ENCODE peak calls at places on chromosomes 11 and 22, in seven cellular contexts. One of them, this sample, is unnamed.

GRCh38 chr11:8296872-8297271 is 33.2 kb upstream of the LMO1 start:
- DNase-seq in upper lobe of left lung: peak; percentile 9
- DNase-seq in endothelial cell of umbilical vein: no peak
- DNase-seq in H1: peak; percentile 17
- DNase-seq in transverse colon: no peak
- DNase-seq in K562: no peak
- DNase-seq in spleen: no peak
- DNase-seq in this sample: no peak

GRCh38 chr11:73344191-73344607 is 32.0 kb upstream of the RELT start:
- DNase-seq in H1: no peak
- DNase-seq in transverse colon: no peak
- DNase-seq in upper lobe of left lung: no peak
- DNase-seq in spleen: peak; percentile 86
- DNase-seq in K562: no peak
- DNase-seq in endothelial cell of umbilical vein: no peak
- DNase-seq in this sample: no peak

GRCh38 chr11:92765965-92766371 is 203.5 kb upstream of the MTNR1B start:
- DNase-seq in endothelial cell of umbilical vein: peak; percentile 63
- DNase-seq in transverse colon: no peak
- DNase-seq in spleen: peak; percentile 76
- DNase-seq in K562: no peak
- DNase-seq in upper lobe of left lung: peak; percentile 21
- DNase-seq in H1: peak; percentile 66
- DNase-seq in this sample: no peak

GRCh38 chr11:19679952-19680823 is 32.4 kb upstream of the NAV2 start:
- DNase-seq in spleen: no peak
- DNase-seq in upper lobe of left lung: peak; percentile 86
- DNase-seq in H1: peak; percentile 56
- DNase-seq in transverse colon: peak; percentile 71
- DNase-seq in K562: no peak
- DNase-seq in endothelial cell of umbilical vein: peak; percentile 98
- DNase-seq in this sample: peak; percentile 68

GRCh38 chr11:35618497-35619029 is 303 bp downstream of the FJX1 start:
- DNase-seq in spleen: peak; percentile 77
- DNase-seq in upper lobe of left lung: no peak
- DNase-seq in transverse colon: peak; percentile 8
- DNase-seq in endothelial cell of umbilical vein: no peak
- DNase-seq in K562: peak; percentile 71
- DNase-seq in H1: no peak
- DNase-seq in this sample: no peak

GRCh38 chr22:47452184-47452583 is 689.7 kb downstream of the TBC1D22A start:
- DNase-seq in spleen: no peak
- DNase-seq in upper lobe of left lung: no peak
- DNase-seq in H1: no peak
- DNase-seq in K562: peak; percentile 68
- DNase-seq in transverse colon: no peak
- DNase-seq in endothelial cell of umbilical vein: no peak
- DNase-seq in this sample: no peak

GRCh38 chr11:3159296-3160190 is 5.6 kb downstream of the OSBPL5 start:
- DNase-seq in K562: no peak
- DNase-seq in transverse colon: peak; percentile 56
- DNase-seq in upper lobe of left lung: peak; percentile 79
- DNase-seq in endothelial cell of umbilical vein: no peak
- DNase-seq in H1: no peak
- DNase-seq in spleen: peak; percentile 69
- DNase-seq in this sample: peak; percentile 65

GRCh38 chr22:17638182-17638431 is 450 bp upstream of the BCL2L13 start:
- DNase-seq in spleen: peak; percentile 75
- DNase-seq in H1: no peak
- DNase-seq in upper lobe of left lung: peak; percentile 56
- DNase-seq in endothelial cell of umbilical vein: no peak
- DNase-seq in transverse colon: no peak
- DNase-seq in K562: no peak
- DNase-seq in this sample: no peak

GRCh38 chr11:65651589-65652510 is 10.9 kb downstream of the RELA start:
- DNase-seq in transverse colon: peak; percentile 82
- DNase-seq in endothelial cell of umbilical vein: no peak
- DNase-seq in spleen: peak; percentile 88
- DNase-seq in upper lobe of left lung: peak; percentile 66
- DNase-seq in K562: peak; percentile 37
- DNase-seq in H1: no peak
- DNase-seq in this sample: peak; percentile 86

GRCh38 chr11:65655570-65656332 is 7.0 kb downstream of the RELA start:
- DNase-seq in transverse colon: peak; percentile 8
- DNase-seq in spleen: peak; percentile 61
- DNase-seq in K562: no peak
- DNase-seq in upper lobe of left lung: no peak
- DNase-seq in endothelial cell of umbilical vein: no peak
- DNase-seq in H1: no peak
- DNase-seq in this sample: no peak

GRCh38 chr11:65652511-65653228 is 10.0 kb downstream of the RELA start:
- DNase-seq in K562: peak; percentile 98
- DNase-seq in transverse colon: peak; percentile 96
- DNase-seq in upper lobe of left lung: peak; percentile 96
- DNase-seq in spleen: peak; percentile 100
- DNase-seq in endothelial cell of umbilical vein: peak; percentile 96
- DNase-seq in H1: peak; percentile 93
- DNase-seq in this sample: peak; percentile 95

GRCh38 chr11:65654375-65655349 is 8.1 kb downstream of the RELA start:
- DNase-seq in K562: no peak
- DNase-seq in upper lobe of left lung: no peak
- DNase-seq in transverse colon: peak; percentile 8
- DNase-seq in H1: no peak
- DNase-seq in endothelial cell of umbilical vein: no peak
- DNase-seq in spleen: peak; percentile 80
- DNase-seq in this sample: no peak

DNA sequence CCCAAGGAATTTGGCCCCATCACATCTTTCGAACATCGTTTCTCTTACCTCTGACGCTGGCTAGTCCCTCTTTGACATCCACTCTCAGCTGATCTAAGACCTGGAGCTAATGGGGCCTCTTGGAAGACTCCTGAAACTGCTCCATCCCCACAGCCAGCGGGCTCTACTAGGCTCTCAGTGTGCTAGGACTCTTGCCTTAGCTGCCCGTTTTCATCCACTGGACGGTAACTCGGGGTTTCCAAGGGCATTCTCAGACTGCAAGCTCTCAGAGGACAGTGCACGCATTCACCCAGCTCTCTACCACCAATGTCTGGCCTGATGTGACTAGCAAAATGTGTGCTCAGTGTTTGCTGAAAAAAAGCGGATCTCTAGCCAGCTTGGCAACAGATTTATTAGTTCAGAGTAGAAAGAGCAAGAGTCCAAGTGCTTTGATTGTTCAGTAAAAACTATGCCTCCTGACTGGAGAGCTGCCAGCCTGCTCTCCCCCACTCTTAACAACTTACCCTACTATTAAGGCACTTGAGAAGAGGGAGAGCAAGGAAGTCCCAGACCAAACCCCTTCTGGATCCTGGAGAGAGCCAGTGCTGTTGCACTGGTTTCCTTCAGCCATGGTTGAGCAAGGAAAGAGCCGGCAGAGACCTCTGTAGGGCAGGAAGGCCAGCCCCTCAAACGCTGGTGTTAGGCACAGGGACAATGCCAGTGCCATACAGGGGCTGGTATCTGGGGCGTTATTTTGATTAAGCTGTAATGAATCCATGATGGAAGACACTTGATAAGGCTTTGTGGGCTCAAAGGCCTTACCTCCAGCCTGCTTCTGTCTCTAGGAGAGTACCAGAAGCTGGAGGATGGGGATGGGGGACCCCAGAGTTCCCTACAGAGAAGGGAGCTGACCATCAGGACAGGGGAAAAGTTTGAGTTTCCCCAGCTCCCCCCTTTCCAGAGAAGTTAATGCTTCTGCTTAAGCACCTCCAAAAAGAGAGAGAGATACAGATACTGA is 9.2 kb downstream of the RELA start:
- DNase-seq in upper lobe of left lung: peak; percentile 68
- DNase-seq in spleen: peak; percentile 59
- DNase-seq in K562: no peak
- DNase-seq in endothelial cell of umbilical vein: peak; percentile 71
- DNase-seq in transverse colon: peak; percentile 69
- DNase-seq in H1: no peak
- DNase-seq in this sample: peak; percentile 77
- TF ChIP-seq POLR2A in upper lobe of left lung: no peak
- TF ChIP-seq POLR2A in spleen: no peak
- TF ChIP-seq POLR2A in K562: peak; percentile 68
- TF ChIP-seq POLR2A in endothelial cell of umbilical vein: no peak
- TF ChIP-seq POLR2A in transverse colon: peak; percentile 7
- TF ChIP-seq POLR2A in H1: no peak
- TF ChIP-seq POLR2A in this sample: no peak

DNA sequence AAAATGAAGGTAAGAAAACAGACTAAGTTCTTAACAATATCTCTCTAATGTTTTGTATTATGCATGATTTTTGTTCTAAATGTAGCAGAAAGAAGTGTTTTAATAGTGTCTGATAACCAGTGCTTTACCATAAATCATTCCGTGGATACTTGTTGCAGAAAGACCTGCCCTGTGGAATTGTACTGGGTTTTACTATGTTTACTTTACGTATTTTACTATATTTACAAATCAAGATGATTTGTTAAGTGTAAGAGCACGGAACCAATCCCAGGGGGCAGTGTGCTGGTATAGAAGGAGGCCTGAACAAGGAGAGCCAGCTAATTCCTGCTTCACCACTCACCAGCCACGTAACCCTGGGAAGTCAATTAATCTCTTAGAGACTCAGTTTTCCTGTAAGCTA is 1.4 kb downstream of the HTR3B start:
- DNase-seq in H1: no peak
- DNase-seq in spleen: no peak
- DNase-seq in K562: no peak
- DNase-seq in endothelial cell of umbilical vein: no peak
- DNase-seq in transverse colon: peak; percentile 72
- DNase-seq in upper lobe of left lung: peak; percentile 33
- DNase-seq in this sample: peak; percentile 30
- TF ChIP-seq CTCF in H1: peak; percentile 51
- TF ChIP-seq CTCF in spleen: no peak
- TF ChIP-seq CTCF in K562: peak; percentile 37
- TF ChIP-seq CTCF in endothelial cell of umbilical vein: no peak
- TF ChIP-seq CTCF in transverse colon: peak; percentile 49
- TF ChIP-seq CTCF in upper lobe of left lung: no peak
- TF ChIP-seq CTCF in this sample: no peak

DNA sequence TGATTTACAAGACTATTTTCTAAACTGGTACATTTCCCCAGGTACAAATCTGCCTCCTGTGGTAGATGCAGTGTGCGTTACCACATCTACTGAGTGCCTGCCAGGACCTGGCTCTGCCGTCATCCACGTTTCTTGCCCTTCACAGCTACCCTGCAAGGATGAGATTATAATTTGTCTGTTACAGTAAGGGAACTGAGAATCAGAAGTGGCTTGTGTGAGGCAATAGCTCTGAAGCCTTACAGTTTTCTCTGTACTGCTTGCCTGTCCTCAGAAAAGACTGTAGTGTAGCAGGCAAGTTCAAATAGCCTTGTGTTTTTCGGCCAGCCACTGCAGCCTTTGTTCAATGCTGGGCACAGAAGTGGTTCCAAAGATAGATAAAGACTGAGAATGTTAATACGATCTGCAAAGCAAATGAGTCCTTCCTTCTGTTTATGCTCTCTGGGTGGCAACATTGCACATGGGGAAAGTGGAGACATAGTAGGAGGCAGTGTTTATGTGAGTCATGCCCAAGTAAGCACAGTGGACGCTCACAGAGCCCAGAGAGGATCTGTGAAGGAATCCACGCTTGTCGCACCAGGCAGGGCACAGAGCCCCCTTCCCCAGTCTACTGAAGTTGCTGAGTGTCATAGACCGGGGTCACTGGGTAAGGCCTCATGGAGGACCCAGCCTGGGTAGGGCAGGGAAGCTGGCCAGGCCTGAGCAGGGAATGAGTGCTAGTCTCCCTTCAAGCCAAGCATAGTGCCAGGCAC is 49.1 kb downstream of the MICAL2 start:
- DNase-seq in transverse colon: no peak
- DNase-seq in upper lobe of left lung: peak; percentile 66
- DNase-seq in spleen: no peak
- DNase-seq in K562: no peak
- DNase-seq in endothelial cell of umbilical vein: peak; percentile 47
- DNase-seq in H1: no peak
- DNase-seq in this sample: no peak
- TF ChIP-seq POLR2AphosphoS5 in transverse colon: peak; percentile 52
- TF ChIP-seq POLR2AphosphoS5 in upper lobe of left lung: no peak
- TF ChIP-seq POLR2AphosphoS5 in spleen: no peak
- TF ChIP-seq POLR2AphosphoS5 in K562: no peak
- TF ChIP-seq POLR2AphosphoS5 in endothelial cell of umbilical vein: no peak
- TF ChIP-seq POLR2AphosphoS5 in H1: no peak
- TF ChIP-seq POLR2AphosphoS5 in this sample: peak; percentile 65

DNA sequence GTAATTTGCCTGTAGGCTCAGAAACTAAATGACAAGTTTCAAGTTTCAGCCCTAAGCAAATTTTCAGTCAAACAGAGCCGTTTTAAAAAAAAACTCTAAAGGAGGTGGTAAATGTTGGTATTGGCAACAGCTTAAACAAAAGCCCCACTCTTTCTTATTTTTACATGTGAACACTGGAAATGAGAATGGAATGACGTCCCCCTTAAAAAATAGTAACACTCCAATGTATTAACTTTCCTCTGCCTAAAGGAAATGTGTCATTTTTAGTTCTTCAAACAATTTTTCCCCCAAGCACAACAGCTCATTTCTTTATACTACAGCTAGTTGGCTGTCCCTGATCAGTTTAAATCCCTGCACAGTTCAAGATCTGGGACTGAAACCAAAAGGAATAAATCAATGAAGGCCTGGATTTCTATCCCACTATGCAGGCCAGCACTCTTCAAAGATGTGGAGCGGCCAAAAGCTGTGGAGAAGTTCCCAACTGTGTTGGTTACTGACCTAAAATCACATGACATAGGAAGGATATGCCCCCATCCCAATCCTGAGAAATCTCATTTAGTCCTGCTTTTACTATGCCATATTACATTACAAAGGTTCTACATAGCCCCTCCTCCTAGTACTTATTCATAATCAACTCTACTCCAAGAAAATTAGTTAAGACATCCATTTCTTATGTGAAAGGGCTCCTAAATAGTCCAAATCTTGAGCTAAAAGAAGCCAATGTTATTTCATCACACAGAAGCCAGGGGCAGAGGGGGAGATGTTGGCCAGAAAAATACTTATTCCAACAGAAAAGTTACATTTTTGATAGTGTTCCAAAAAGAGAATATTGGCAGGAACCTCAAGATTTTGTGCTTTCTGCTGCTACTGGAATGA is 95.9 kb downstream of the CADM1 start:
- DNase-seq in spleen: no peak
- DNase-seq in upper lobe of left lung: no peak
- DNase-seq in endothelial cell of umbilical vein: no peak
- DNase-seq in K562: no peak
- DNase-seq in H1: no peak
- DNase-seq in transverse colon: no peak
- DNase-seq in this sample: no peak
- TF ChIP-seq POLR2A in spleen: no peak
- TF ChIP-seq POLR2A in upper lobe of left lung: no peak
- TF ChIP-seq POLR2A in endothelial cell of umbilical vein: no peak
- TF ChIP-seq POLR2A in K562: no peak
- TF ChIP-seq POLR2A in H1: no peak
- TF ChIP-seq POLR2A in transverse colon: no peak
- TF ChIP-seq POLR2A in this sample: no peak

GRCh38 chr11:102114032-102114431 is 3.8 kb downstream of the YAP1 start:
- DNase-seq in K562: no peak
- DNase-seq in upper lobe of left lung: no peak
- DNase-seq in H1: peak; percentile 37
- DNase-seq in spleen: no peak
- DNase-seq in transverse colon: no peak
- DNase-seq in endothelial cell of umbilical vein: no peak
- DNase-seq in this sample: no peak
- TF ChIP-seq CTCF in K562: no peak
- TF ChIP-seq CTCF in upper lobe of left lung: no peak
- TF ChIP-seq CTCF in H1: no peak
- TF ChIP-seq CTCF in spleen: no peak
- TF ChIP-seq CTCF in transverse colon: no peak
- TF ChIP-seq CTCF in endothelial cell of umbilical vein: no peak
- TF ChIP-seq CTCF in this sample: no peak